ENCODE peak calls at places on chromosomes 12 and 14, in eight cellular contexts. Y, K, Q, V, C, A, F and Z are unnamed samples.

GRCh38 chr12:12088147-12088546 is 17.4 kb downstream of the BCL2L14 start:
- DNase-seq in Y (no peak), K (no peak), Q (no peak), V (no peak), C (no peak), A (no peak), F (no peak), Z (no peak)

GRCh38 chr12:537772-538171 is 78.0 kb downstream of the B4GALNT3 start:
- DNase-seq in Y (no peak), K (peak), Q (no peak), V (no peak), C (no peak), A (no peak), F (no peak), Z (no peak)

GRCh38 chr12:29562167-29562776 is 64.8 kb upstream of the OVCH1 start:
- DNase-seq in Y (no peak), K (no peak), Q (no peak), V (no peak), C (no peak), A (no peak), F (no peak), Z (no peak)

GRCh38 chr14:24143511-24143910 is 2.1 kb upstream of the EMC9 start:
- DNase-seq in Y (no peak), K (no peak), Q (no peak), V (no peak), C (no peak), A (no peak), F (no peak), Z (no peak)

GRCh38 chr12:109098671-109099070 is 1.3 kb downstream of the UNG start:
- DNase-seq in Y (no peak), K (peak), Q (no peak), V (no peak), C (no peak), A (no peak), F (peak), Z (no peak)

GRCh38 chr14:68621400-68622365 is 171.2 kb downstream of the ZFP36L1 start:
- DNase-seq in Y (peak), K (no peak), Q (no peak), V (peak), C (no peak), A (no peak), F (no peak), Z (no peak)

GRCh38 chr12:132444957-132445883 is 44.7 kb upstream of the FBRSL1 start:
- DNase-seq in Y (peak), K (peak), Q (no peak), V (no peak), C (no peak), A (peak), F (peak), Z (peak)

GRCh38 chr12:99911967-99912366 is 72.8 kb downstream of the ANKS1B start:
- DNase-seq in Y (no peak), K (no peak), Q (no peak), V (no peak), C (no peak), A (peak), F (no peak), Z (peak)

GRCh38 chr12:81450920-81451739 is 308.0 kb downstream of the PPFIA2 start:
- DNase-seq in Y (peak), K (peak), Q (no peak), V (no peak), C (no peak), A (no peak), F (peak), Z (peak)

GRCh38 chr12:71551529-71551928 is 111.9 kb downstream of the LGR5 start:
- DNase-seq in Y (no peak), K (peak), Q (no peak), V (no peak), C (no peak), A (no peak), F (peak), Z (no peak)

GRCh38 chr12:47992776-47993175 is 11.5 kb downstream of the COL2A1 start:
- DNase-seq in Y (no peak), K (no peak), Q (no peak), V (no peak), C (no peak), A (no peak), F (no peak), Z (no peak)

GRCh38 chr12:111160350-111161142 is 208.3 kb downstream of the PHETA1 start:
- DNase-seq in Y (no peak), K (no peak), Q (no peak), V (no peak), C (no peak), A (no peak), F (no peak), Z (no peak)

GRCh38 chr12:16346931-16347330 is 514 bp upstream of the MGST1 start:
- DNase-seq in Y (peak), K (peak), Q (no peak), V (no peak), C (no peak), A (no peak), F (no peak), Z (no peak)

GRCh38 chr12:20212658-20213387 is 155.5 kb upstream of the PDE3A start:
- DNase-seq in Y (no peak), K (peak), Q (peak), V (peak), C (peak), A (no peak), F (peak), Z (no peak)

GRCh38 chr12:100184549-100184948 is 16.1 kb upstream of the ACTR6 start:
- DNase-seq in Y (no peak), K (no peak), Q (no peak), V (no peak), C (no peak), A (no peak), F (no peak), Z (no peak)

GRCh38 chr14:105192866-105193731 is 12.0 kb upstream of the NUDT14 start:
- DNase-seq in Y (no peak), K (peak), Q (no peak), V (peak), C (no peak), A (no peak), F (no peak), Z (no peak)

GRCh38 chr12:52496590-52497071 is 3.6 kb upstream of the KRT6A start:
- DNase-seq in Y (no peak), K (peak), Q (no peak), V (no peak), C (no peak), A (no peak), F (peak), Z (no peak)

GRCh38 chr12:27123642-27124041 is 41.3 kb upstream of the C12orf71 start:
- DNase-seq in Y (no peak), K (peak), Q (no peak), V (no peak), C (no peak), A (peak), F (peak), Z (no peak)

GRCh38 chr14:91906374-91906773 is 39.0 kb upstream of the TC2N start:
- DNase-seq in Y (no peak), K (no peak), Q (no peak), V (no peak), C (no peak), A (no peak), F (no peak), Z (no peak)

GRCh38 chr14:57657487-57657886 is 163.8 kb upstream of the CCDC198 start:
- DNase-seq in Y (no peak), K (peak), Q (no peak), V (no peak), C (no peak), A (no peak), F (no peak), Z (no peak)

GRCh38 chr14:59117754-59118153 is 70.7 kb upstream of the DAAM1 start:
- DNase-seq in Y (no peak), K (no peak), Q (no peak), V (no peak), C (no peak), A (no peak), F (no peak), Z (no peak)

GRCh38 chr12:6963016-6963731 is 7.3 kb downstream of the PHB2 start:
- DNase-seq in Y (no peak), K (peak), Q (no peak), V (no peak), C (peak), A (no peak), F (no peak), Z (no peak)

GRCh38 chr12:119940881-119941280 is 48.2 kb upstream of the BICDL1 start:
- DNase-seq in Y (no peak), K (peak), Q (no peak), V (no peak), C (no peak), A (no peak), F (no peak), Z (no peak)

GRCh38 chr12:130480887-130481286 is 143.2 kb downstream of the PIWIL1 start:
- DNase-seq in Y (peak), K (no peak), Q (no peak), V (no peak), C (no peak), A (peak), F (no peak), Z (no peak)

GRCh38 chr12:110367209-110367864 is 36.2 kb downstream of the ANAPC7 start:
- DNase-seq in Y (peak), K (no peak), Q (no peak), V (no peak), C (no peak), A (no peak), F (peak), Z (no peak)

GRCh38 chr14:69428289-69428998 is 30.0 kb downstream of the SLC39A9 start:
- DNase-seq in Y (no peak), K (no peak), Q (no peak), V (no peak), C (no peak), A (no peak), F (no peak), Z (peak)

GRCh38 chr14:23984891-23985607 is 3.7 kb upstream of the DHRS4L2 start:
- DNase-seq in Y (no peak), K (peak), Q (no peak), V (no peak), C (no peak), A (no peak), F (no peak), Z (no peak)

GRCh38 chr12:646303-647038 is 16.8 kb downstream of the NINJ2 start:
- DNase-seq in Y (no peak), K (no peak), Q (peak), V (peak), C (peak), A (no peak), F (no peak), Z (no peak)

GRCh38 chr14:55845963-55846851 is 266.2 kb downstream of the KTN1 start:
- DNase-seq in Y (no peak), K (no peak), Q (no peak), V (no peak), C (no peak), A (no peak), F (no peak), Z (no peak)

GRCh38 chr12:2535583-2536187 is 259.1 kb upstream of the FKBP4 start:
- DNase-seq in Y (no peak), K (no peak), Q (no peak), V (no peak), C (no peak), A (no peak), F (no peak), Z (no peak)

GRCh38 chr12:122088181-122088810 is 9.7 kb downstream of the MLXIP start:
- DNase-seq in Y (no peak), K (no peak), Q (no peak), V (no peak), C (no peak), A (no peak), F (no peak), Z (no peak)

GRCh38 chr12:43063642-43064041 is 474.1 kb upstream of the PRICKLE1 start:
- DNase-seq in Y (no peak), K (peak), Q (no peak), V (no peak), C (no peak), A (no peak), F (no peak), Z (no peak)

GRCh38 chr12:71780207-71780822 is 25.7 kb downstream of the RAB21 start:
- DNase-seq in Y (peak), K (peak), Q (no peak), V (no peak), C (peak), A (peak), F (peak), Z (no peak)

GRCh38 chr12:76678992-76679391 is 84.9 kb upstream of the ZDHHC17 start:
- DNase-seq in Y (no peak), K (no peak), Q (no peak), V (no peak), C (no peak), A (no peak), F (no peak), Z (no peak)

GRCh38 chr14:96275182-96276112 is 19.4 kb downstream of the BDKRB1 start:
- DNase-seq in Y (peak), K (peak), Q (no peak), V (peak), C (peak), A (peak), F (peak), Z (no peak)

GRCh38 chr12:75196865-75197264 is 12.8 kb downstream of the KCNC2 start:
- DNase-seq in Y (no peak), K (peak), Q (no peak), V (no peak), C (no peak), A (no peak), F (no peak), Z (no peak)

GRCh38 chr14:63896278-63896720 is 43.5 kb downstream of the SYNE2 start:
- DNase-seq in Y (no peak), K (peak), Q (peak), V (peak), C (no peak), A (no peak), F (no peak), Z (no peak)

GRCh38 chr12:27549231-27549800 is 25.3 kb downstream of the PPFIBP1 start:
- DNase-seq in Y (no peak), K (peak), Q (no peak), V (no peak), C (no peak), A (no peak), F (no peak), Z (no peak)

GRCh38 chr14:104746951-104747481 is 5.9 kb upstream of the SIVA1 start:
- DNase-seq in Y (no peak), K (peak), Q (no peak), V (no peak), C (no peak), A (no peak), F (no peak), Z (no peak)

GRCh38 chr12:117091758-117092510 is 7.3 kb downstream of the TESC start:
- DNase-seq in Y (no peak), K (no peak), Q (no peak), V (no peak), C (no peak), A (no peak), F (no peak), Z (no peak)

GRCh38 chr14:54817506-54817905 is 85.1 kb downstream of the GCH1 start:
- DNase-seq in Y (no peak), K (no peak), Q (no peak), V (no peak), C (no peak), A (no peak), F (peak), Z (no peak)
- TF ChIP-seq CTCF in Y (no peak), K (no peak), Q (no peak), V (no peak), C (no peak), A (no peak), F (no peak), Z (no peak)

DNA sequence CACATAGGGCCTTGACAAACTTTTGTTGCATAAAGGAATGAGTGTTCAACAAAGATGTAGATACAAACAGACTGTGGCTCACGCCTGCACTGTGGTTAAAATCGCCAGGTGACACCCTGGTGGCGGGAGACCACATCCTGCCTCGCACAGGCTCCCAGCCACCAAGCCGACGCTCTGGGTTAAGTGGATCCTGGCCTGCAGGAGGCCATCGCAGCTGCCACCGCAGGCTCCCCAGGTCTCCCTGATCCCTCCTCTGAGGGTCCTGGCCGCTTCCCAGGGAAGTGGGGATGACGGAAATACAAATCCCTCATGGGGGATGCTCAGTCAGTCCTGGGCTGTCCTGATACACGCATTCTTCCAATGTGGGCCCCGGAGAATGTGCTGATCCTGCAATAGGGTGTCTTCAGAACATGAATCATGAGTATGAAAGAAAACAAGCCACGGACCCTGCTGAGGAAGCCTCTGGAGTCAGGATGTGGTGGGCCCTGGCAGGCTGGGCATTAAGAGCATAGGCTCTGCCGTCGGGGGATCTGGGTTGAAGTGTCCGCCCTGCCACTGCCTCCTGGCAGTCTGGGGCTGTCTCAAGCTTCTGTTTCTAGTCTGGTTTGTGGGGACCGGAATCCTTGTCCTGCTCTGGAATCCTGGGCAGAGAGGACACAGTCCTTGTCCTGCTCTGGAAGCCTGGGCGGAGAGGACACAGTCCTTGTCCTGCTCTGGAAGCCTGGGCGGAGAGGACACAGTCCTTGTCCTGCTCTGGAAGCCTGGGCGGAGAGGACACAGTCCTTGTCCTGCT is 53.5 kb upstream of the BEGAIN start:
- DNase-seq in Y (no peak), K (no peak), Q (no peak), V (no peak), C (no peak), A (peak), F (no peak), Z (peak)
- TF ChIP-seq CTCF in Y (no peak), K (no peak), Q (no peak), V (no peak), C (no peak), A (peak), F (no peak), Z (no peak)

GRCh38 chr14:90382491-90383125 is 14.2 kb upstream of the CALM1 start:
- DNase-seq in Y (no peak), K (peak), Q (no peak), V (peak), C (peak), A (no peak), F (peak), Z (no peak)
- TF ChIP-seq CTCF in Y (no peak), K (no peak), Q (no peak), V (no peak), C (peak), A (no peak), F (no peak), Z (no peak)

GRCh38 chr14:61485670-61486069 is 164.3 kb downstream of the PRKCH start:
- DNase-seq in Y (no peak), K (no peak), Q (no peak), V (no peak), C (no peak), A (no peak), F (no peak), Z (no peak)

GRCh38 chr14:61488417-61488816 is 167.0 kb downstream of the PRKCH start:
- DNase-seq in Y (no peak), K (no peak), Q (no peak), V (no peak), C (no peak), A (no peak), F (no peak), Z (no peak)

GRCh38 chr14:61489002-61489401 is 167.6 kb downstream of the PRKCH start:
- DNase-seq in Y (no peak), K (no peak), Q (no peak), V (no peak), C (no peak), A (no peak), F (no peak), Z (no peak)

GRCh38 chr14:61484826-61485584 is 163.6 kb downstream of the PRKCH start:
- DNase-seq in Y (no peak), K (no peak), Q (no peak), V (no peak), C (no peak), A (no peak), F (no peak), Z (no peak)

DNA sequence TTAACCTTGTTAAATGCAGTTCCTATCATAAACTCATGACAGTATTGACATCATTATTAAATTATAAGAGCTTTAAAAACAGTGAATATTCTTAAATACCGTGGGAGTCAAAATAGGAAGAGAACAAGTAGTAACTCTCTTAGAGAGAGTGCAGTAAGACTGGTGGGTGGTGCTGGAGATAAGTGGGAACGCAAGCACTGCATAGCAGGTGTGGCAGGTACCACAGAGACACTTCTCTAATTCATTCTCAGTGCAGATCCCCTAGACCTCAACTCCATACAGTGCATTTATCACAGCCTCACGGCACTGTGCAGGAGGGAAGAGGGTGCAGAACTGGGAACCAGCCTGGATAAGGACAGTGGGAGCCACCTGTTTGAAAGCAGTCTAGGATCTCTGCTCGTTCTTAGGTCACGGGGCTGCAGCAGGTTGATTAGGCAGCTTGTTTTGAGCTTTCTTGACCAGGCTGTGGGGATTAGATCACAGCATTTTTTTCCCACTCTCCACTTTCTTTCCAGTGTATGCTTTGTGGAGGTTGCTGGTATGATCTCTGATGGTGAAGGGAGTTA is 165.6 kb downstream of the PRKCH start:
- DNase-seq in Y (no peak), K (no peak), Q (no peak), V (no peak), C (no peak), A (no peak), F (no peak), Z (no peak)
- TF ChIP-seq CTCF in Y (no peak), K (no peak), Q (no peak), V (no peak), C (no peak), A (no peak), F (no peak), Z (no peak)

GRCh38 chr14:52473557-52473956 is 78.7 kb downstream of the TXNDC16 start:
- DNase-seq in Y (no peak), K (peak), Q (no peak), V (no peak), C (no peak), A (peak), F (peak), Z (peak)
- TF ChIP-seq CTCF in Y (no peak), K (peak), Q (no peak), V (peak), C (peak), A (peak), F (peak), Z (peak)

GRCh38 chr14:80919622-80920021 is 21.9 kb downstream of the CEP128 start:
- DNase-seq in Y (no peak), K (no peak), Q (no peak), V (no peak), C (no peak), A (no peak), F (no peak), Z (no peak)
- TF ChIP-seq CTCF in Y (no peak), K (no peak), Q (no peak), V (no peak), C (no peak), A (no peak), F (no peak), Z (no peak)